ENCODE peak calls at places on chromosomes 1 and 21, in four cellular contexts. T is spleen, R is cardiac muscle cell, F is cardiac fibroblast. J is an unnamed sample.

GRCh38 chr1:30404341-30404740 is 319.0 kb downstream of the MATN1 start:
- DNase-seq in T (peak; percentile 49), R (no peak), F (no peak), J (no peak)

GRCh38 chr1:91851130-91852010 is 34.6 kb downstream of the TGFBR3 start:
- DNase-seq in T (peak; percentile 85), R (peak; percentile 47), F (peak; percentile 85), J (peak; percentile 69)

GRCh38 chr21:38170283-38170682 is 86.5 kb upstream of the KCNJ15 start:
- DNase-seq in T (no peak), R (no peak), F (peak; percentile 59), J (peak; percentile 61)

GRCh38 chr21:16159213-16159970 is 429.6 kb downstream of the USP25 start:
- DNase-seq in T (no peak), R (no peak), F (no peak), J (peak; percentile 59)

GRCh38 chr1:23403038-23403336 is 21.6 kb downstream of the TCEA3 start:
- DNase-seq in T (no peak), R (no peak), F (peak; percentile 84), J (peak; percentile 77)

GRCh38 chr1:164713446-164714204 is 154.6 kb downstream of the PBX1 start:
- DNase-seq in T (no peak), R (no peak), F (no peak), J (no peak)

GRCh38 chr1:84117868-84118267 is 26.2 kb upstream of the PRKACB start:
- DNase-seq in T (no peak), R (no peak), F (peak; percentile 74), J (peak; percentile 32)

GRCh38 chr1:204915856-204916485 is 45.3 kb downstream of the NFASC start:
- DNase-seq in T (no peak), R (no peak), F (no peak), J (no peak)

GRCh38 chr21:40795313-40795712 is 51.6 kb downstream of the DSCAM start:
- DNase-seq in T (no peak), R (no peak), F (no peak), J (no peak)

GRCh38 chr1:22639286-22639685 is 2.9 kb downstream of the C1QA start:
- DNase-seq in T (no peak), R (no peak), F (peak; percentile 42), J (peak; percentile 33)

GRCh38 chr1:226405411-226405988 is 2.4 kb downstream of the PARP1 start:
- DNase-seq in T (peak; percentile 77), R (no peak), F (no peak), J (no peak)

GRCh38 chr1:240635466-240636256 is 23.7 kb upstream of the GREM2 start:
- DNase-seq in T (no peak), R (no peak), F (no peak), J (no peak)

GRCh38 chr1:240093120-240093961 is 1.7 kb downstream of the FMN2 start:
- DNase-seq in T (no peak), R (peak; percentile 39), F (no peak), J (peak; percentile 56)

GRCh38 chr1:204296431-204296988 is 63.2 kb downstream of the PLEKHA6 start:
- DNase-seq in T (no peak), R (peak; percentile 83), F (no peak), J (peak; percentile 51)

GRCh38 chr21:29091032-29091431 is 17.6 kb upstream of the CCT8 start:
- DNase-seq in T (no peak), R (no peak), F (peak; percentile 94), J (peak; percentile 64)

GRCh38 chr1:228009828-228010775 is 3.3 kb downstream of the WNT3A start:
- DNase-seq in T (peak; percentile 67), R (no peak), F (no peak), J (no peak)

GRCh38 chr1:89610457-89610991 is 22.4 kb upstream of the LRRC8C start:
- DNase-seq in T (peak; percentile 79), R (no peak), F (no peak), J (no peak)

GRCh38 chr21:30391615-30392014 is 4.2 kb upstream of the KRTAP13-1 start:
- DNase-seq in T (no peak), R (peak; percentile 5), F (no peak), J (no peak)

GRCh38 chr1:230303822-230304221 is 122.3 kb downstream of the PGBD5 start:
- DNase-seq in T (no peak), R (no peak), F (peak; percentile 64), J (no peak)

GRCh38 chr1:3423896-3424610 is 30.4 kb upstream of the ARHGEF16 start:
- DNase-seq in T (no peak), R (peak; percentile 45), F (peak; percentile 2), J (no peak)

GRCh38 chr1:228226956-228227791 is 19.3 kb downstream of the OBSCN start:
- DNase-seq in T (no peak), R (no peak), F (peak; percentile 21), J (no peak)

GRCh38 chr1:66729130-66729922 is 22.9 kb upstream of the DYNLT5 start:
- DNase-seq in T (no peak), R (no peak), F (no peak), J (no peak)

GRCh38 chr21:26945916-26946315 is 21.0 kb downstream of the ADAMTS5 start:
- DNase-seq in T (no peak), R (peak; percentile 37), F (no peak), J (peak; percentile 16)

GRCh38 chr1:81607886-81608285 is 192.8 kb upstream of the ADGRL2 start:
- DNase-seq in T (no peak), R (no peak), F (no peak), J (no peak)

GRCh38 chr21:26715878-26716506 is 129.2 kb downstream of the ADAMTS1 start:
- DNase-seq in T (no peak), R (peak; percentile 73), F (peak; percentile 69), J (peak; percentile 31)

GRCh38 chr1:28428012-28428411 is 58.5 kb downstream of the PHACTR4 start:
- DNase-seq in T (no peak), R (no peak), F (no peak), J (no peak)

GRCh38 chr1:152036316-152037216 is at the start of gene S100A11:
- DNase-seq in T (peak; percentile 97), R (peak; percentile 78), F (peak; percentile 89), J (peak; percentile 89)

GRCh38 chr1:41478118-41478748 is 6.2 kb downstream of the EDN2 start:
- DNase-seq in T (peak; percentile 63), R (no peak), F (no peak), J (no peak)

GRCh38 chr1:1890506-1891348 is at the start of gene GNB1:
- DNase-seq in T (peak; percentile 97), R (peak; percentile 93), F (peak; percentile 87), J (peak; percentile 83)

GRCh38 chr1:158180741-158181576 is at the start of gene CD1D:
- DNase-seq in T (peak; percentile 89), R (peak; percentile 86), F (peak; percentile 21), J (peak; percentile 7)

GRCh38 chr1:147091801-147092200 is 80.5 kb downstream of the PRKAB2 start:
- DNase-seq in T (no peak), R (no peak), F (no peak), J (no peak)

GRCh38 chr1:110390692-110391232 is at the start of gene SLC16A4:
- DNase-seq in T (no peak), R (no peak), F (peak; percentile 51), J (peak; percentile 88)

GRCh38 chr1:30757196-30757949 is at the start of gene LAPTM5:
- DNase-seq in T (peak; percentile 98), R (no peak), F (peak; percentile 36), J (peak; percentile 23)

GRCh38 chr1:115813735-115814134 is 27.2 kb downstream of the NHLH2 start:
- DNase-seq in T (no peak), R (no peak), F (no peak), J (no peak)

GRCh38 chr21:43917515-43918384 is 52.7 kb downstream of the AGPAT3 start:
- DNase-seq in T (peak; percentile 62), R (no peak), F (no peak), J (no peak)

GRCh38 chr21:43916691-43917514 is 51.9 kb downstream of the AGPAT3 start:
- DNase-seq in T (peak; percentile 91), R (no peak), F (no peak), J (no peak)

GRCh38 chr21:43913928-43914327 is 48.9 kb downstream of the AGPAT3 start:
- DNase-seq in T (no peak), R (peak; percentile 15), F (peak; percentile 11), J (peak; percentile 86)

GRCh38 chr21:43918385-43918947 is 53.4 kb downstream of the AGPAT3 start:
- DNase-seq in T (peak; percentile 21), R (no peak), F (no peak), J (no peak)

GRCh38 chr21:43916076-43916475 is 51.1 kb downstream of the AGPAT3 start:
- DNase-seq in T (peak; percentile 20), R (no peak), F (no peak), J (no peak)
- H3K4me3 ChIP-seq in T (no peak overlapping the region), R (no peak overlapping the region), F (no peak overlapping the region), J (no peak overlapping the region)

DNA sequence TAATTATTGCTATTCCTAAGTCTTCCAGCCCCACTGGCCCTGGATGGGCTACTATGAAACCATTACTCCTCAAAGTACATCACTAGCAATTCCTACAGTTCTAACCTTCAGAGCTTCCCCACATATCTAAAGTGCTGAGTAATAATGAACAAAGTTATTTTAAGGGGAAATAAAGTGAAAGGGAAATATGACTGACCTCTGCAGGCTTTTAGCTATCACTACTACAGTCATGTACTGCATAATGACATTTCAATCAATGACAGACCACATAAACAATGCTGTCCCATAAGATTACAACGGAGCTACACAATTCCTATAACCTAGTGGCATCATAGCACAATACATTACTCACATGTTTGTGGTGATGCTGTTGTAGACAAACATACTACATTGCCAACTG is 32.5 kb upstream of the ASPM start:
- DNase-seq in T (no peak), R (no peak), F (peak; percentile 84), J (peak; percentile 63)
- TF ChIP-seq CTCF in T (no peak), R (peak; percentile 44), F (peak; percentile 40), J (peak; percentile 28)

DNA sequence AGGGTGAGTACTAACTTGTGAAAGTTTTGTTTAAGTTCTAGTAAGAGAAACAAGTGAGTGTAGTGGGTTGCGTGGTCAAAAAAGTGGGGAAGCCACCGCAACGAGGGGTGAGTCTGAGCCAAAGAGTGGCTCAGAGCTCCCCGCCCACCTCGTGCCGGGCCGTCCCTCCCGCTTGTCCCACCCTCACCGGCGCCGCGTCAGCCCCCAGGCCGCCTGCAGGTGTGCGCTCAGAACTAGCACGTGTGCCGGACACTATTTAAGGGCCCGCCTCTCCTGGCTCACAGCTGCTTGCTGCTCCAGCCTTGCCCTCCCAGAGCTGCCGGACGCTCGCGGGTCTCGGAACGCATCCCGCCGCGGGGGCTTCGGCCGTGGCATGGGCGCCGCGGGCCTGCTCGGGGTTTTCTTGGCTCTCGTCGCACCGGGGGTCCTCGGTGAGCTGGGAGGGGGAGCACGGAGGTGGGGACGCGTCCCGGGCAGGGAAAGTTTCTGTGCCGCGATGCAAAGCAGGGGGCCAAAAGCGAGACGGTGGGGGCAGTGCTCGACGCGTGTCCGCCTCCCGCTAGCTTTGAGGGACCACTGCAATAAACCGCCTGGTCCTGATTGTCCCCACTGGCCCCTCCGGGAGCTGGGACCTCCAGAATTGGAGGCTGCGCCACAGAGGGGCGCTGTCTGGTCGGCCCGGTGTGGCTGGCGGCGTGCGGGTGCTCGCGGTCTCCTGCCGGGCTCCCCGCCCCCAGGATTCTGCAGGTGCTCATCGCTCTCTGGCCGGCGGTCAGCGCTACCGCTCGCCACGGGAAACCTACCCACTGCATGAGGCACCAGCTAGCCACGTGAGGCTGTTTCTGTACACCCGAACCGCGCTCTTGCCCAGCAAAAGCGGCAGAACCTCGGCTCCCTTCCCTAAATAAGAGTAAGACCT is at the start of gene CR2:
- DNase-seq in T (peak; percentile 94), R (peak; percentile 68), F (no peak), J (no peak)
- H3K4me3 ChIP-seq in T (peak within 1 kb of the TSS; percentile 51), R (peak within 1 kb of the TSS; percentile 31), F (no peak within 1 kb of the TSS), J (peak within 1 kb of the TSS; percentile 20)

DNA sequence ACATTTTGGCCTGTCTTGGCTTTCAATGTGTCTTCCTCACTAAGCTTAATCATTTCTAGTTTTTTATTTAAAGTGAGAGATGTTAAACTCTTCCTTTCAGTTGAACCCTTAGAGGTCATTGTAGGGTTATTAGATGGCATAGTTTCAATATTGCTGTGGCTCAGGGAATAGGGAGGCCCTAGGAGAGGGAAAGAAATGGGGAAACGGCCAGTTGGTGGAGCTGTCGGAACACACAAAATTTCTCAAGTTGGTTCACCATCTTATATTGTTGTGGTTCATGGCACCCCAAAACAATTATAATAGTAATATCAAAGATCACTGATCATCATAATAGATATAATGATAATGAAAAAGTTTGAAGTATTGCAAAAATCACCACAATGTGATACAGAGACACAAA is 31.4 kb upstream of the KAZN start:
- DNase-seq in T (no peak), R (peak; percentile 8), F (no peak), J (no peak)
- TF ChIP-seq CTCF in T (peak; percentile 37), R (peak; percentile 17), F (no peak), J (no peak)

J was measured in astrocyte of the spinal cord.